ENCODE peak calls at places on chromosomes 11 and 22, in eight cellular contexts. C is HCT116, Z is gastrocnemius medialis, K is GM23248, A is suprapubic skin, W is uterus, D is endodermal cell, X is transverse colon. J is an unnamed sample.
A peak's percentile ranks its signal among the peaks of the same experiment; 100 is the strongest.

GRCh38 chr11:127332896-127333295 is 332.3 kb upstream of the KIRREL3 start:
- DNase-seq in C (no peak), Z (no peak), K (no peak), A (no peak), W (no peak), D (no peak), X (no peak), J (no peak)

GRCh38 chr22:19942886-19943664 is 1.5 kb upstream of the TXNRD2 start:
- DNase-seq in C (no peak), Z (peak; percentile 61), K (peak; percentile 95), A (no peak), W (peak; percentile 52), D (no peak), X (no peak), J (no peak)

GRCh38 chr11:74460481-74461154 is 6.7 kb downstream of the KCNE3 start:
- DNase-seq in C (no peak), Z (no peak), K (peak; percentile 50), A (no peak), W (no peak), D (no peak), X (no peak), J (no peak)

GRCh38 chr11:93655047-93655446 is 6.4 kb upstream of the CEP295 start:
- DNase-seq in C (no peak), Z (no peak), K (no peak), A (no peak), W (no peak), D (no peak), X (no peak), J (no peak)

GRCh38 chr11:35323076-35323868 is 96.1 kb downstream of the SLC1A2 start:
- DNase-seq in C (no peak), Z (no peak), K (peak; percentile 67), A (no peak), W (no peak), D (no peak), X (no peak), J (no peak)

GRCh38 chr11:39745401-39745800 is 1714.1 kb downstream of the LRRC4C start:
- DNase-seq in C (no peak), Z (no peak), K (no peak), A (no peak), W (no peak), D (no peak), X (no peak), J (no peak)

GRCh38 chr22:43643362-43643761 is 168.7 kb downstream of the EFCAB6 start:
- DNase-seq in C (no peak), Z (no peak), K (no peak), A (no peak), W (no peak), D (no peak), X (no peak), J (no peak)

GRCh38 chr11:72627594-72628281 is 46.5 kb downstream of the PDE2A start:
- DNase-seq in C (no peak), Z (no peak), K (no peak), A (no peak), W (no peak), D (no peak), X (peak; percentile 22), J (no peak)

GRCh38 chr22:39923689-39924088 is 22.8 kb downstream of the GRAP2 start:
- DNase-seq in C (no peak), Z (no peak), K (no peak), A (no peak), W (no peak), D (no peak), X (no peak), J (no peak)

GRCh38 chr11:16352707-16353106 is 3.6 kb downstream of the SOX6 start:
- DNase-seq in C (no peak), Z (no peak), K (no peak), A (no peak), W (no peak), D (no peak), X (no peak), J (no peak)

GRCh38 chr11:117623831-117624271 is 173.2 kb downstream of the DSCAML1 start:
- DNase-seq in C (no peak), Z (no peak), K (no peak), A (peak; percentile 15), W (no peak), D (no peak), X (no peak), J (no peak)

GRCh38 chr11:79304599-79305212 is 136.1 kb downstream of the TENM4 start:
- DNase-seq in C (no peak), Z (no peak), K (no peak), A (no peak), W (no peak), D (no peak), X (no peak), J (no peak)

GRCh38 chr11:114315749-114316368 is 19.7 kb downstream of the NNMT start:
- DNase-seq in C (no peak), Z (no peak), K (peak; percentile 36), A (no peak), W (no peak), D (peak; percentile 59), X (peak; percentile 18), J (peak; percentile 58)

GRCh38 chr22:49541451-49542230 is 286.0 kb downstream of the BRD1 start:
- DNase-seq in C (no peak), Z (no peak), K (no peak), A (peak; percentile 39), W (no peak), D (peak; percentile 29), X (no peak), J (no peak)

GRCh38 chr11:85299247-85299646 is 327.9 kb downstream of the DLG2 start:
- DNase-seq in C (no peak), Z (no peak), K (peak; percentile 18), A (no peak), W (no peak), D (no peak), X (no peak), J (peak; percentile 25)

GRCh38 chr22:41943661-41944209 is 3.2 kb downstream of the CENPM start:
- DNase-seq in C (no peak), Z (no peak), K (peak; percentile 69), A (no peak), W (no peak), D (no peak), X (peak; percentile 69), J (peak; percentile 66)

GRCh38 chr11:70384486-70385152 is 13.7 kb upstream of the CTTN start:
- DNase-seq in C (no peak), Z (no peak), K (no peak), A (no peak), W (no peak), D (no peak), X (no peak), J (no peak)

GRCh38 chr22:46274381-46274780 is 6.6 kb downstream of the TTC38 start:
- DNase-seq in C (no peak), Z (no peak), K (no peak), A (peak; percentile 45), W (no peak), D (no peak), X (no peak), J (no peak)

GRCh38 chr22:19495562-19496323 is 16.0 kb downstream of the CDC45 start:
- DNase-seq in C (no peak), Z (no peak), K (peak; percentile 29), A (no peak), W (no peak), D (no peak), X (no peak), J (no peak)

DNA sequence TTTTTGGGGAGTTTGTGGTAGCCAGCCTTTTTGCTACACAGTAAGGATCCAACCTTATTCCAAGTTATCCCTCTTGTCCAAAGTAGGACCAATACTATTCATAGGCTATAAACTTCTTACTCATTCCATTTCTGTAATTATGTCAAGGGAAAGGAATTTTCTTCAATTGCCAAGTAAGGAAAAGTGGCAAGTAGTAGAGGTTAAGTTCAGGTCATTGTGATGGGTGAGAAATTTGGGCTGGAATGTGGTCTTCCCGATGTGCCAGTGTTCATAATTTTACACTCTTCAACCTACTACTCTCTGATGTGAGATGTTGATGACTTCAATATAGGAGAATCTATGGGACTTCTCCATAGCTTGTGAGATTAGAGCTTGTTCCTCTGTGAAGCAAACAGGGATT is 648.8 kb downstream of the METTL15 start:
- DNase-seq in C (no peak), Z (no peak), K (peak; percentile 63), A (no peak), W (no peak), D (no peak), X (no peak), J (no peak)
- H3K27ac ChIP-seq in C (no peak overlapping the region), Z (no peak overlapping the region), K (peak overlapping the region; percentile 65), A (no peak overlapping the region), W (no peak overlapping the region), D (no peak overlapping the region), X (no peak overlapping the region), J (no peak overlapping the region)

GRCh38 chr11:110435780-110436717 is 6.3 kb downstream of the FDX1 start:
- DNase-seq in C (no peak), Z (peak; percentile 45), K (peak; percentile 40), A (no peak), W (no peak), D (no peak), X (no peak), J (no peak)

GRCh38 chr11:110433393-110434333 is 3.9 kb downstream of the FDX1 start:
- DNase-seq in C (no peak), Z (no peak), K (peak; percentile 56), A (no peak), W (no peak), D (no peak), X (no peak), J (no peak)

GRCh38 chr11:110432713-110433392 is 3.1 kb downstream of the FDX1 start:
- DNase-seq in C (no peak), Z (no peak), K (no peak), A (no peak), W (no peak), D (no peak), X (no peak), J (no peak)

GRCh38 chr11:110434952-110435779 is 5.4 kb downstream of the FDX1 start:
- DNase-seq in C (peak; percentile 24), Z (peak; percentile 28), K (peak; percentile 40), A (no peak), W (no peak), D (peak; percentile 70), X (peak; percentile 20), J (peak; percentile 23)

DNA sequence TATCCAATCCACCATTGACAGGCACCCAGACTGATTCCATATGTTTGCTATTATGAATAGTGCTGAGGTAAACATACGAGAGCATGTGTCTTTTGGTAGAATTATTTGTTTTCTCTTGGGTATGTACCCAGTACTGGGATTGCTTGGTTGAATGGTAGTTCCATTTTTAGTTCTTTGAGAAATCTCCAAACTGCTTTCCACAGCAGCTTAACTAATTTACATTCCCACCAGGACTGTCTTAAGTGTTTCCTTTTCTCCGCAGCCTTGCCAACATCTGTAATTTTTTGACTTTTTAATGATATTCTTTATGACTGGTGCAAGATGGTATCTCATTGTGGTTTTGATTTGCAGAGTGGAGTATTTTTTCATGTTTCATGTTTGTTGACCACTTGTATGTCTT is 8.3 kb downstream of the FDX1 start:
- DNase-seq in C (no peak), Z (no peak), K (no peak), A (no peak), W (no peak), D (no peak), X (no peak), J (no peak)
- H3K9me3 ChIP-seq in C (no peaks in the 10 kb centered on the region), Z (no peaks in the 10 kb centered on the region), K (no peaks in the 10 kb centered on the region), A (no peaks in the 10 kb centered on the region), W (no peaks in the 10 kb centered on the region), D (peaks cover 46% of the 10 kb centered on the region), X (no peaks in the 10 kb centered on the region), J (no peaks in the 10 kb centered on the region)

GRCh38 chr11:96098511-96099241 is 174.8 kb upstream of the MTMR2 start:
- DNase-seq in C (no peak), Z (no peak), K (peak; percentile 49), A (no peak), W (no peak), D (no peak), X (no peak), J (peak; percentile 43)
- H3K4me1 ChIP-seq in C (peaks cover 37% of the 10 kb centered on the region), Z (no peaks in the 10 kb centered on the region), K (peaks cover 60% of the 10 kb centered on the region), A (peaks cover 56% of the 10 kb centered on the region), W (peaks cover 9% of the 10 kb centered on the region), D (peaks cover 7% of the 10 kb centered on the region), X (peaks cover 43% of the 10 kb centered on the region), J (peaks cover 8% of the 10 kb centered on the region)

GRCh38 chr22:28907311-28908008 is 24.1 kb downstream of the ZNRF3 start:
- DNase-seq in C (no peak), Z (no peak), K (no peak), A (no peak), W (no peak), D (no peak), X (no peak), J (no peak)
- H3K27ac ChIP-seq in C (no peak overlapping the region), Z (no peak overlapping the region), K (no peak overlapping the region), A (no peak overlapping the region), W (no peak overlapping the region), D (no peak overlapping the region), X (no peak overlapping the region), J (no peak overlapping the region)